ENCODE peak calls at places on chromosome 15, in ten cellular contexts. M is HepG2; D is WERI-Rb-1; W is A549; J is Peyer's patch; F is stomach; H is left ventricle myocardium inferior; E is CD8-positive, alpha-beta T cell; B is adrenal gland; Z is spleen. T is an unnamed sample. For H3K9me3, the result is how much of the 10 kb centered on the place peaks cover.

GRCh38 chr15:48176097-48176496 is 2.0 kb downstream of the MYEF2 start:
- DNase-seq in J (no peak), M (no peak), F (no peak), H (no peak), E (no peak), B (no peak), Z (no peak), W (no peak), D (no peak), T (no peak)

GRCh38 chr15:44485880-44486279 is 51.1 kb upstream of the EIF3J start:
- DNase-seq in Z (no peak), W (no peak), F (no peak), B (no peak), J (no peak), M (no peak), H (no peak), D (no peak), E (no peak), T (no peak)

GRCh38 chr15:64443747-64444621 is 16.4 kb upstream of the ZNF609 start:
- DNase-seq in F (no peak), M (peak), B (no peak), J (no peak), E (no peak), Z (no peak), D (no peak), W (peak), H (no peak), T (peak)

GRCh38 chr15:70158309-70158995 is 60.7 kb upstream of the TLE3 start:
- DNase-seq in M (no peak), H (no peak), F (no peak), J (no peak), Z (no peak), E (no peak), B (no peak), W (no peak), D (peak), T (no peak)

GRCh38 chr15:70153948-70154439 is 56.3 kb upstream of the TLE3 start:
- DNase-seq in Z (no peak), B (no peak), F (no peak), J (no peak), H (no peak), D (no peak), E (no peak), W (no peak), M (no peak), T (no peak)

GRCh38 chr15:50911641-50912040 is 3.2 kb downstream of the AP4E1 start:
- DNase-seq in E (no peak), W (no peak), F (no peak), M (no peak), B (no peak), D (no peak), H (no peak), J (no peak), Z (no peak), T (no peak)

GRCh38 chr15:91896656-91897055 is 43.1 kb downstream of the SLCO3A1 start:
- DNase-seq in D (no peak), J (no peak), W (no peak), B (no peak), H (no peak), F (no peak), M (no peak), Z (no peak), E (no peak), T (no peak)

GRCh38 chr15:57635300-57635944 is 43.7 kb downstream of the MYZAP start:
- DNase-seq in Z (no peak), W (no peak), M (no peak), B (peak), H (peak), J (no peak), E (no peak), D (no peak), F (peak), T (no peak)

GRCh38 chr15:82044373-82045178 is 1.2 kb downstream of the MEX3B start:
- DNase-seq in D (peak), E (peak), F (no peak), M (no peak), H (peak), B (peak), Z (peak), W (peak), J (peak), T (peak)

GRCh38 chr15:66078196-66078928 is 175.2 kb downstream of the MEGF11 start:
- DNase-seq in E (no peak), J (no peak), M (no peak), H (no peak), F (no peak), W (no peak), B (no peak), D (no peak), Z (peak), T (no peak)

GRCh38 chr15:39204031-39204430 is 376.8 kb upstream of the THBS1 start:
- DNase-seq in W (no peak), Z (no peak), B (no peak), F (no peak), D (no peak), E (no peak), J (no peak), H (no peak), M (no peak), T (no peak)

DNA sequence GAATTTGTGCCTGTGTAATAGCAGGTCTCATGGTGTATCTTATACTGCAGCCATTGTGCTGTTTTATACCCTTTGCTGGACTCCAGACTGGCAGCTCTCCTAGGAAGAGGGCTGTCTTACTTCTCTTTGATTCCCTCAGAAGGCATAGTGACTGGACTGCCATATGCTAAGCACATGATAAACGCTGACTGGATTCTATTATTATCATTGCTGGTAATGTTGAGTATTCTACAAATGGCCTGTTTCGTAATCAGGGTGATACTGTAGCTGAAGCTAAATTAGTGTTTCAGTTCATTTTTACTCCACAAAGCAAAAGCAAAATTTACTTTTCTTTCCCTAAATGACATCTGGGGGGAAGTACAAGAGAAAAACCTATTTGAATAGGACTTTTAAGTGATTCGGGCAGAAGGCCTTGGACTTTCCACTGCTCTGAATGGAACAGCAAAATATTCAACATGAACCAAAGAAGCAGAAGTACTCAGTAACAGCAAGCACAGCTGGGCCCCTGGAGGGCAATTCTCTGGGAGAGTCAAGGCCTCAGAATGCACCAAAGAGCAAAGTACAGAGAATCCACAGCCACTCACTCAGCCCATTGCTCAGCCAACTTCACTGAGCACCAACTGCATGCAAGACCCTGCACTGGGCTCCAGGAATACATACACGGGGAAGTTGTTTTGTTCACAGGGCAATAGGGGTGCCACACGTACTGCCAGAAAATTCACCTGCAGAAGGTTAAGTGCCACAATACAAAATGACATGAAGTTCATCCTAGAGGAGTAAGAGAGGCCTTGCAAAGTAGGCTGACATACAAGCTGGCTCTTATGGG is 7.9 kb upstream of the BCL2A1 start:
- DNase-seq in Z (peak), M (peak), J (peak), H (no peak), F (no peak), W (no peak), E (no peak), B (peak), D (no peak), T (peak)
- H3K4me3 ChIP-seq in Z (peak), M (no peak), J (no peak), H (no peak), F (no peak), W (no peak), E (no peak), B (no peak), D (no peak), T (no peak)

DNA sequence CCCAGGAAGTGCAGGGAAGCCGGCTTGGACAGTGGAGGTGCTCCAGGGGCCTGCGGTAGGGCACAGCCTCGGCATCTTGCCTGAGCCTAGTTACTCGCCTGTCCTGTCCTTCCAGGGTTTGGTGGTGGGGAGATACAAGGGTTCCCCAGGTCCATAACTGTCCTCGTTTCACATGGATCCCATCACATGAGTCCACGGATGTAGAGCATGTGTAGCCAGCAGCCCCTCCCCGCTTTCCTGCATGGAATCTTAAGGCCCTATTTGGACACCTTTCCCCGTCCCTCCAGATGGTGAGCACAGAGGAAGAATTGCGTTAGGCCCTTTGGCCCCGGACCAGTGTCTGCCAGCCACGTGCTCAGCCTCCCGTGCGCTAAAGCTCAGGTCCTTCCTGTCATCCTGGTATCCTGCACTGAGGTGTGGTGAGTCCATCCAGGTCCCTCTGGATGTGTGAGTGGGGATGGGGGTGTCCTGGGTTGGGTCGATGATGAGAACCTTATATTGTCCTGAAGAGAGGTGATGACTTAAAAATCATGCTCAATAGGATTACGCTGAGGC is 230.4 kb downstream of the SNRPN start:
- DNase-seq in F (no peak), J (no peak), W (no peak), D (no peak), H (peak), M (no peak), B (no peak), E (no peak), Z (peak), T (no peak)
- H3K9me3 ChIP-seq in F (half or more), J (under half), W (under half), D (under half), H (under half), M (half or more), B (under half), E (under half), Z (half or more), T (under half)

GRCh38 chr15:74172751-74173544 is 562 bp upstream of the ISLR start:
- DNase-seq in F (peak), Z (peak), B (peak), H (peak), D (no peak), M (no peak), E (no peak), J (peak), W (no peak), T (peak)
- TF ChIP-seq CTCF in F (no peak), Z (no peak), B (no peak), H (no peak), D (no peak), M (no peak), E (no peak), J (no peak), W (no peak), T (no peak)

DNA sequence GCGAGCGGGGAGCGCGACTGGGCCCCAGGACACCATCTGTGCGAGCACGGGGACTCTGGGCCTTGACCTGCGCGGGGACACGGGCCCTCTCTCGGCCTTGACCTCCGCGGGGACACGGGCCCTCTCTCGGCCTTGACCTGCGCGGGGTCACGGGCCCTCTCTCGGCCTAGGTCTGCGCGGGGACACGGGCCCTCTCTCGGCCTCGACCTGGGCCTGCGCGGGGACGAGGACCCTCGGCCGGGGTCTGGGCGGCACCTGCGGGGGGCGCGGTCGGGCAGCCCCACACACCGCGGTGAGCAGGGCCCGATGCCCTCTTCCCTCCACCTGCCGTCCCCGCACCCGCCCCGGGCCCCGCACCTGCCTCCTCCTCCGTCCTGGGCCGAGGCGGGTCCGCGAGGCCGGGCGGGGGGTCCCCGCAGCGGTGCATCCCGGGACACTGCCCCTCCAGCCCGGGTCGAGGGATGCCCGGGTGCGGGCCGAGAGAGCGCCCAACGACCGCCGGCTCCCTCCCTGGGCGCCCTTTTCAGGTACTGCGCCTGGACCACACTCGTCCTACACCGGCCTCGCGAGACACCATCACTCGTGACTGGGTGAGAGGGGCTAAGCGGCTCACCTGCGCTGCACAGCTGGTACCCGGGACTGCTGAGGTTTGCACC is 15.7 kb upstream of the CERS3 start:
- DNase-seq in E (no peak), B (no peak), H (no peak), D (no peak), F (no peak), M (no peak), Z (peak), J (no peak), W (no peak), T (no peak)
- H3K4me3 ChIP-seq in E (peak), B (no peak), H (no peak), D (no peak), F (no peak), M (no peak), Z (no peak), J (no peak), W (no peak), T (no peak)

GRCh38 chr15:20344601-20345400 is 196.8 kb downstream of the GOLGA6L6 start:
- DNase-seq in F (no peak), E (no peak), D (no peak), H (no peak), W (no peak), Z (peak), B (peak), M (no peak), J (no peak), T (peak)
- H3K9me3 ChIP-seq in F (half or more), E (under half), D (under half), H (under half), W (half or more), Z (under half), B (under half), M (half or more), J (under half), T (half or more)

GRCh38 chr15:79195802-79196201 is 86.7 kb upstream of the ANKRD34C start:
- DNase-seq in H (no peak), E (no peak), M (no peak), F (no peak), B (no peak), D (no peak), J (no peak), Z (no peak), W (no peak), T (no peak)
- TF ChIP-seq CTCF in H (no peak), E (no peak), M (no peak), F (no peak), B (no peak), D (peak), J (no peak), Z (no peak), W (no peak), T (no peak)